ENCODE peak calls at places on chromosome 12, in four cellular contexts. Z is hepatocyte, K is fibroblast of villous mesenchyme, D is body of pancreas. G is an unnamed sample.

GRCh38 chr12:109822951-109823411 is 10.2 kb downstream of the TRPV4 start:
- DNase-seq in Z (no peak), K (no peak), D (peak), G (no peak)

GRCh38 chr12:2034633-2035420 is 18.0 kb upstream of the CACNA1C start:
- DNase-seq in Z (peak), K (peak), D (peak), G (peak)

GRCh38 chr12:100372846-100373245 is 16.0 kb downstream of the SLC17A8 start:
- DNase-seq in Z (no peak), K (no peak), D (no peak), G (no peak)

GRCh38 chr12:106145539-106146447 is 7.0 kb upstream of the NUAK1 start:
- DNase-seq in Z (no peak), K (no peak), D (peak), G (no peak)

GRCh38 chr12:63848450-63848849 is 4.0 kb downstream of the SRGAP1 start:
- DNase-seq in Z (no peak), K (no peak), D (no peak), G (no peak)

GRCh38 chr12:115609356-115609755 is 668.1 kb downstream of the MED13L start:
- DNase-seq in Z (no peak), K (no peak), D (no peak), G (peak)

GRCh38 chr12:43550831-43551270 is 1.2 kb downstream of the ADAMTS20 start:
- DNase-seq in Z (peak), K (no peak), D (no peak), G (no peak)

GRCh38 chr12:51953925-51954324 is 2.4 kb downstream of the ACVR1B start:
- DNase-seq in Z (no peak), K (no peak), D (no peak), G (no peak)

GRCh38 chr12:124760548-124760947 is 103.1 kb downstream of the SCARB1 start:
- DNase-seq in Z (no peak), K (no peak), D (no peak), G (no peak)

GRCh38 chr12:121894633-121895032 is 6.0 kb downstream of the PSMD9 start:
- DNase-seq in Z (peak), K (peak), D (peak), G (peak)

GRCh38 chr12:31362115-31362758 is 36.3 kb upstream of the SINHCAF start:
- DNase-seq in Z (peak), K (no peak), D (no peak), G (no peak)

GRCh38 chr12:97556201-97556824 is 93.7 kb downstream of the RMST start:
- DNase-seq in Z (peak), K (peak), D (no peak), G (no peak)

GRCh38 chr12:112342587-112342986 is 39.6 kb downstream of the HECTD4 start:
- DNase-seq in Z (no peak), K (no peak), D (no peak), G (no peak)

GRCh38 chr12:122032570-122032969 is 10.9 kb downstream of the BCL7A start:
- DNase-seq in Z (no peak), K (no peak), D (no peak), G (no peak)

GRCh38 chr12:12503384-12504078 is 59.1 kb downstream of the DUSP16 start:
- DNase-seq in Z (no peak), K (no peak), D (no peak), G (no peak)

DNA sequence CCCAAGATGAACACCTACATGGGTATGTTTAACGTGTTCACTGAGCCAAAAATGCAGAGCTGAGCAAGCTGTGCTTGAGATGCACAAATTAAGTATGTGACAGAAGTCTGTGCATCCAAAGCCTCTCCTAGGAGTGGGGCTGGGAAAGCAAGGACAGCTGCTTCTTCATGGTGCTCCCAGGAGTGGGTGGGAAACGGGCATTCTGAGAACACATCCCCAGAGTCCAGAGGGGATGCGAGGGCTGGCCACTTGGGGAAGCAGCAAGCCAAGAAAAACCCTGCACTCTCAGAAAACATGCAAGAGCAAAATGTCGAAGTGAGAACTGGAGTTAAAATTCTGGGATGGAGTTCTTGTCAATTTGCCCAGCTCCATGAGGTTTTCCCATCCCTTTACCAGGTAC is 414.3 kb downstream of the BCAT1 start:
- DNase-seq in Z (no peak), K (no peak), D (no peak), G (no peak)
- H3K4me3 ChIP-seq in Z (no peak), K (no peak), D (no peak), G (no peak)

DNA sequence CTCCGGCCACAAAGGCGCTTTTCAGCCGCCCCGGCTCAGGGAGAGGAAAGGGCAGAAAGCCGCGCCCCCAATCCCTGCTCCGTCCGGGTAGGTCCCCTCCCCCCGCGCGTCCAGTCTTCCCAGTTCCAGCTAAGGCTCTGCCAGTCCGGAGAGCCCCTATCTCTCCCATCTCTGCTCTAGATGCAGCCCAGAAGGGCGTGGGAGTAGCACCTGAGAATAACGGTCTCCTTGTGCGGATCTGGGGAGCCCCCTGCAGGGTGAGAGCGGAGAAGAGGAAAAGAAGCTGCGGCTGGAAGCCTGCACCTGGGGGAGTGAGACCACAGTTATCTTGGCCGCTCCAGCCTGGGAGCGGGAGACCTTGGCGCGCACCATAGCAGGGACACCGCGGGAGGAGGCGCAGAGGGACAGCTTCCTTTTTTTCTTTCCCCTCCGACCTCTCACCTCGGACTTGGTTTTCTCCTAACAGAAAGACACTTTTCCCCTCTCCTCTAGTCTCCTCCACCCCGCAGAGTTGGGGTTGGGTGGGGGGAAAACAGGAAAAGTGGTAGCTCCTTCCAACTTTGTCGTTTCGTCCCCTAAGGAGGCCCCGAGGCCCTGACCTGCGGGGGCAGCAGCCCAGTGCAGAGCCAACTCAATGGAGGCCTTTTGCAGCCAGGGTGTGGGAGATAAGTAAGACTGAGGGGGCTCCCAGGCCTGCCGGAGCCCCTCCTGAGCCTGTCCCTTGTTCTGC is 2.4 kb downstream of the DHH start:
- DNase-seq in Z (peak), K (peak), D (peak), G (no peak)
- TF ChIP-seq CTCF in Z (peak), K (peak), D (peak), G (peak)

DNA sequence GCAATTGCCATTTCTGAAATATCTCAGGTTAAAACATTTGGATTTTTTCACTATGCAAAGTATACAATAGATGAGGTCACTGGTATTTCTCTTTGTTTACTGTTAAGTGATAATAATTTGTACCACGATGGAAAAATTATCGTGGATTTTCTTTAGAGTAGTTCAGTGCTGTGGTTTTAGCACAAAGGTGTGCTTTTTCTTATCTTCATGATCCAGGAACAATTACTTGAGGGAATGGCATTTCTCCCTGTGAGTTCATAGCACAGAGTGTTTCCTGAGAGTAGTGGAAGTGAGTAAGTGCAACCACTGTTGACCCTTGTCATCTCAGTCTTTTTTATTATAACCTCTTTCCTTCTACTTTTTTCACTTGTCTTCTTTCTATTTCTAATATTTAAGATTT is 86.8 kb downstream of the FGD4 start:
- DNase-seq in Z (no peak), K (no peak), D (no peak), G (no peak)
- H3K4me3 ChIP-seq in Z (no peak), K (no peak), D (no peak), G (no peak)

DNA sequence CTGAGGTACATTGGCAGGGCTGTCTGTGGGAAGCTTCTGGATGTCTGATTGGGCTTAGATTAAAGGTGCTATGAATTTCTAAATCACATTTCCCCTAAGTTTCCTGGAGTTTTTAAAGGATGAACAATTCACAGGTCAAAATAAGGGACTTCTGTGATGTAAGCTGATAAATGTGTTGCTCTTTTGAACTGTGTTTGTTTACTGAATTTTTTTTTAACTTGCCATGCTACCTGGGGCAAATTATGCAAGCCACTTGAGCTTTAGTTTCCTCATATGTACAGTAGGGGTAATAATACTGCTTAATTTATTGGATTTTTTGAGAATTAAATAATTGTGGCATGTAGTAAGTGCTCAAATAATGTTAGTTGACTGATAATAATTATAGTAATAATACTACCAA is 52.8 kb upstream of the CCDC91 start:
- DNase-seq in Z (no peak), K (no peak), D (no peak), G (no peak)
- TF ChIP-seq CTCF in Z (no peak), K (no peak), D (no peak), G (no peak)

DNA sequence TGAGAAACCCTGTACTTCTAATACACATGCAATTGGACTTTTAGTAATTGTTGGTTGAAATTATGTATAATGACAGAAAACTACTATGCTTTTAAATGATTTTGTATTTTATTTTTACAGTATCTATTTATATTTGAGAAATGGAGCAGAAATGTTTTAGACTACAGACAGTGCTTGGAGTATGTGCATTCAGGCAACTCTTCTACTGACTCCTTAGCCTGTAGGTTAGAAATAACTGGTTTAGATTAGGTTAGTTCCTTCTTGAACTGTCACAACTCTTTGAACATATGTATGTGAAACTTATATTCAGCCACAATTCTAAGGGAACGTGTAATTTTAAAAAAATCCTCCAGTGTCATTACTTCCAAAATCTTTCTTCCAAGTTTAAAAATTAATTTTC is 1.7 kb downstream of the FGFR1OP2 start:
- DNase-seq in Z (no peak), K (no peak), D (no peak), G (no peak)
- H3K4me3 ChIP-seq in Z (peak), K (peak), D (no peak), G (peak)

GRCh38 chr12:6312529-6313325 is 2.2 kb downstream of the PLEKHG6 start:
- DNase-seq in Z (peak), K (no peak), D (peak), G (no peak)

GRCh38 chr12:6315184-6315583 is 4.7 kb downstream of the PLEKHG6 start:
- DNase-seq in Z (no peak), K (no peak), D (no peak), G (no peak)

GRCh38 chr12:6311822-6312528 is 1.5 kb downstream of the PLEKHG6 start:
- DNase-seq in Z (peak), K (no peak), D (no peak), G (no peak)

GRCh38 chr12:6314776-6315175 is 4.3 kb downstream of the PLEKHG6 start:
- DNase-seq in Z (no peak), K (no peak), D (no peak), G (no peak)

DNA sequence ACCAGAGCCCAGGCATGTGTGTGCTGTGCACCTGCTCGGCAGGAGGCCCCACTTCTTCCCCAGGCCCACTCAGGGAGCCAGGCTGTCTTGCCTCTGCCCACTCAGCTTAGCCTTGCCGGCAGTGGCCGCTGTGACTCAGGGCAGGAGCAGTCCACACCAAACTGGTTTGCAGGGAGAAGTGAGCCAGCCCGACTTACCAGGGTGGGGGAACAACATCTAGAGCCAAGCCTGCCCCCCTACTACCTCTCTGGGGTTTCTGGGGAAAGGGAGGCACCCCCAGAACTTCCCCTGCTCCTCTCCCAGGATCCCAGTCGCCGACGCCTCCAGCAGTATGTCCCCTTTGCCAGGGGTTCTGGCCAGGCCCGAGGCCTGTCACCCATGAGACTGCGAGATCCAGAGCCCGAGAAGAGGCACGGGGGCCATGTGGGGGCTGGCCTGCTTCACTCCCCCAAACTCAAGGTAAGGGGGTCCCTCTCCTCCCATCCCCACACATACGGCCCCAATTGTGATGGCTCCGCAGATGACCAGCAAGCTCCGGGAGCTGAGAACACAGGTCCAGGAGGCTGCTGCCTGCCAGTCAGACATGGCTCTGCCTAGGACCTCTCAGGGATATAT is 3.0 kb downstream of the PLEKHG6 start:
- DNase-seq in Z (peak), K (no peak), D (no peak), G (no peak)
- TF ChIP-seq CTCF in Z (no peak), K (no peak), D (no peak), G (no peak)

DNA sequence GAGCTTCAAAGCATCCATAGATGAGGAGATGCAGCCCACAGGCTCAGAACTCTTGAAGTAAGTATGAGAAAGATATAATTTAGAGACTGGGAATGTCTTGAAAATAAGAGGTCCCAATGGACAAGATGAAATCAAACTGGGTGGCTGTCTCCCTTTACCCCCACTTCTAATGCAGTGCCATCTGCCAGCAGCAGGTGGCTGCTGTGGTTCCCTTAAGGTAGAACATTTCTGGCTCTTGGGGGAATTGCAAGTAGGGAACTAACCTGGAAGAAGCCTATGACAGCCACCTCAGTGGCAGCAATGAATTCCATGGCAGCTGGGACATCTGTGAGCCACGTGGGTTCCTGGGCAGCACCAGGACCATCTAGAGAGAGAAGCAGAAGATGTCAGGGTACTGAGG is 648 bp downstream of the ERP27 start:
- DNase-seq in Z (no peak), K (no peak), D (peak), G (no peak)
- H3K4me3 ChIP-seq in Z (no peak), K (no peak), D (no peak), G (no peak)

GRCh38 chr12:85423947-85424346 is 143.9 kb downstream of the ALX1 start:
- DNase-seq in Z (no peak), K (no peak), D (no peak), G (no peak)

GRCh38 chr12:85425349-85425612 is 145.3 kb downstream of the ALX1 start:
- DNase-seq in Z (no peak), K (no peak), D (no peak), G (no peak)

GRCh38 chr12:85422766-85423165 is 142.7 kb downstream of the ALX1 start:
- DNase-seq in Z (no peak), K (no peak), D (no peak), G (no peak)

GRCh38 chr12:85425926-85426325 is 145.9 kb downstream of the ALX1 start:
- DNase-seq in Z (peak), K (no peak), D (no peak), G (no peak)

DNA sequence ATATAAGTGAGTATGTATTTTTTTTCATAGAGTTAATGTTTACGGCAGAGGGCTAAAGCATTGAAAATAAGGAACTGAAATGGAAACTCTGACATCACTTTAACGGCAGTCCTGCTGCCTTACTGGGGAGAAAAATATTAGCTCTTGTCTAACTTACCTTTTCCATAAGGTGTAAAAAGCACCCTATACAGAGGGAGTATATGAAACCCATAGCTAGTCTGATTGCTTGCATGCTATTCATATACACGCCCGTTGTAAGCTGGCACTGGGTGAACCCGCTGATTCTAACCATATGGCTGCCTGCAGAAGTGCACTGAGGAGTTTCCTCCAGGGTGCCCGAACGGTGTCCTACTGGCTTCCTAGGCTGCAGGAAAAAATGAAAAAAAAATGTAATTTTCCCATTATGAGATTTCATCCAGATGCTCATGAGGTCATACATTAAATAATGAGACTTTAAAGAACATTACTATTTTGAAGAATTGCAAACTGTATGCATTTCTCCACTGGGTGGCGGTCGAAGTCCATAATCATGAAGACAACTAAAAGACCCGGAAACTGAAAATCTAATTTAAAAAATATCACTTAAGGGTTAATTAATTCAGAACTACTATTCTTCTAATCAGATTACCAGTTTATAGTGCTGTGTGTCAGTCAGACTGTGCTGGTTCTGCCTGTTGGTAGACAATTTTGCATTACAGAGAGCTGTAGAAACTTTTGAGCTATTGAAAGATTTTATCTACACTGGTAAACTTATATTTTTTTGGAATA is 144.7 kb downstream of the ALX1 start:
- DNase-seq in Z (peak), K (peak), D (peak), G (peak)
- TF ChIP-seq CTCF in Z (peak), K (peak), D (peak), G (peak)

DNA sequence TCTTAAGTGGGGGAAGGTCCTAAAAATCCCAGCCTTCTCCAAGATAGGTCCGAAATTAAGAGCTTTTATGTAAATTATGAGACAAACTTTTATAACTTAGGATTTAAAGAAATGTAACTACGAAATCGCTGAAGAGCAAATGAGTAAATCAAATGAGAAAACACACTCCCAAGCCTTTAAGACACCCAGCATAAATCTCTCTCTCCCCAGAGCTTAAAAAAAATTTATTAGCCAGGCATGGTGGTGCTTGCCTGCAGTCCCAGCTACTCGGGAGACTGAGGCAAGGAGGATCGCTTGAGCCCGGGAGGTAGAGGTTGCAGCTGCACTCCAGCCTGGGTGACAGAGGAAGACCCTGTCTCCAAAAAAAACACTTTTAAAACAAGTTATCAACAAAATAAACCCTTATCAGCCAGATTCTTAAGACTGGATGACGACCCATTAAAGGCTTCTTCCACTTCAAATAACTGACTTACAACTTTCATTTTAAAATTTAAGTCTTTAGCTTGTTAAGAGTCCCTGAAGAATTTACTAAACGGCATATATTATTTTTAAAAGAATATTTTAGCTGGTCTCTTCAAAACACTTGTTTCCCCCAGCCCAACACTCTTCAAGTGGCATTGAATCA is 3.2 kb downstream of the PTGES3 start:
- DNase-seq in Z (no peak), K (peak), D (no peak), G (peak)
- H3K4me3 ChIP-seq in Z (peak), K (peak), D (peak), G (peak)